ENCODE peak calls at places on chromosomes 5 and 9, in nine cellular contexts. One of them, this sample, is unnamed.

GRCh38 chr9:93187047-93187446 is 3.1 kb downstream of the WNK2 start:
- DNase-seq in body of pancreas: no peak
- DNase-seq in A549: no peak
- DNase-seq in K562: no peak
- DNase-seq in tibial nerve: no peak
- DNase-seq in upper lobe of left lung: no peak
- DNase-seq in vagina: no peak
- DNase-seq in HCT116: no peak
- DNase-seq in IMR-90: no peak
- DNase-seq in this sample: no peak

GRCh38 chr5:148972958-148973357 is 89.9 kb downstream of the SH3TC2 start:
- DNase-seq in body of pancreas: no peak
- DNase-seq in A549: peak; percentile 68
- DNase-seq in K562: no peak
- DNase-seq in tibial nerve: peak; percentile 44
- DNase-seq in upper lobe of left lung: peak; percentile 58
- DNase-seq in vagina: no peak
- DNase-seq in HCT116: peak; percentile 49
- DNase-seq in IMR-90: peak; percentile 89
- DNase-seq in this sample: no peak

GRCh38 chr9:107621436-107621835 is 131.9 kb upstream of the KLF4 start:
- DNase-seq in body of pancreas: no peak
- DNase-seq in A549: no peak
- DNase-seq in K562: no peak
- DNase-seq in tibial nerve: no peak
- DNase-seq in upper lobe of left lung: no peak
- DNase-seq in vagina: no peak
- DNase-seq in HCT116: no peak
- DNase-seq in IMR-90: no peak
- DNase-seq in this sample: no peak

GRCh38 chr5:91128604-91129003 is 254.5 kb downstream of the ARRDC3 start:
- DNase-seq in body of pancreas: no peak
- DNase-seq in A549: no peak
- DNase-seq in K562: no peak
- DNase-seq in tibial nerve: no peak
- DNase-seq in upper lobe of left lung: no peak
- DNase-seq in vagina: no peak
- DNase-seq in HCT116: no peak
- DNase-seq in IMR-90: peak; percentile 25
- DNase-seq in this sample: no peak

GRCh38 chr9:107975426-107976010 is 485.9 kb upstream of the KLF4 start:
- DNase-seq in body of pancreas: no peak
- DNase-seq in A549: no peak
- DNase-seq in K562: no peak
- DNase-seq in tibial nerve: no peak
- DNase-seq in upper lobe of left lung: no peak
- DNase-seq in vagina: no peak
- DNase-seq in HCT116: no peak
- DNase-seq in IMR-90: no peak
- DNase-seq in this sample: no peak

GRCh38 chr5:154593091-154593490 is 115.1 kb upstream of the HAND1 start:
- DNase-seq in body of pancreas: no peak
- DNase-seq in A549: no peak
- DNase-seq in K562: no peak
- DNase-seq in tibial nerve: no peak
- DNase-seq in upper lobe of left lung: no peak
- DNase-seq in vagina: no peak
- DNase-seq in HCT116: no peak
- DNase-seq in IMR-90: peak; percentile 56
- DNase-seq in this sample: no peak

GRCh38 chr5:92380069-92380770 is 997.1 kb upstream of the ARRDC3 start:
- DNase-seq in body of pancreas: no peak
- DNase-seq in A549: no peak
- DNase-seq in K562: no peak
- DNase-seq in tibial nerve: no peak
- DNase-seq in upper lobe of left lung: no peak
- DNase-seq in vagina: no peak
- DNase-seq in HCT116: no peak
- DNase-seq in IMR-90: peak; percentile 11
- DNase-seq in this sample: no peak

GRCh38 chr9:23342296-23342695 is 483.7 kb downstream of the ELAVL2 start:
- DNase-seq in body of pancreas: no peak
- DNase-seq in A549: no peak
- DNase-seq in K562: no peak
- DNase-seq in tibial nerve: no peak
- DNase-seq in upper lobe of left lung: no peak
- DNase-seq in vagina: no peak
- DNase-seq in HCT116: no peak
- DNase-seq in IMR-90: no peak
- DNase-seq in this sample: no peak

GRCh38 chr9:23825143-23825531 is 903 bp downstream of the ELAVL2 start:
- DNase-seq in body of pancreas: no peak
- DNase-seq in A549: no peak
- DNase-seq in K562: no peak
- DNase-seq in tibial nerve: no peak
- DNase-seq in upper lobe of left lung: no peak
- DNase-seq in vagina: no peak
- DNase-seq in HCT116: no peak
- DNase-seq in IMR-90: no peak
- DNase-seq in this sample: no peak

GRCh38 chr5:10676946-10677345 is 84.1 kb downstream of the DAP start:
- DNase-seq in body of pancreas: no peak
- DNase-seq in A549: no peak
- DNase-seq in K562: no peak
- DNase-seq in tibial nerve: no peak
- DNase-seq in upper lobe of left lung: no peak
- DNase-seq in vagina: no peak
- DNase-seq in HCT116: no peak
- DNase-seq in IMR-90: no peak
- DNase-seq in this sample: no peak

GRCh38 chr5:140109818-140110733 is 3.8 kb upstream of the PURA start:
- DNase-seq in body of pancreas: no peak
- DNase-seq in A549: no peak
- DNase-seq in K562: no peak
- DNase-seq in tibial nerve: no peak
- DNase-seq in upper lobe of left lung: no peak
- DNase-seq in vagina: no peak
- DNase-seq in HCT116: no peak
- DNase-seq in IMR-90: no peak
- DNase-seq in this sample: no peak

GRCh38 chr9:89743216-89743575 is 138.4 kb downstream of the GADD45G start:
- DNase-seq in body of pancreas: no peak
- DNase-seq in A549: no peak
- DNase-seq in K562: no peak
- DNase-seq in tibial nerve: no peak
- DNase-seq in upper lobe of left lung: no peak
- DNase-seq in vagina: no peak
- DNase-seq in HCT116: no peak
- DNase-seq in IMR-90: no peak
- DNase-seq in this sample: no peak

GRCh38 chr9:21017092-21017491 is 14.3 kb downstream of the HACD4 start:
- DNase-seq in body of pancreas: no peak
- DNase-seq in A549: peak; percentile 35
- DNase-seq in K562: no peak
- DNase-seq in tibial nerve: no peak
- DNase-seq in upper lobe of left lung: no peak
- DNase-seq in vagina: no peak
- DNase-seq in HCT116: no peak
- DNase-seq in IMR-90: peak; percentile 94
- DNase-seq in this sample: no peak

DNA sequence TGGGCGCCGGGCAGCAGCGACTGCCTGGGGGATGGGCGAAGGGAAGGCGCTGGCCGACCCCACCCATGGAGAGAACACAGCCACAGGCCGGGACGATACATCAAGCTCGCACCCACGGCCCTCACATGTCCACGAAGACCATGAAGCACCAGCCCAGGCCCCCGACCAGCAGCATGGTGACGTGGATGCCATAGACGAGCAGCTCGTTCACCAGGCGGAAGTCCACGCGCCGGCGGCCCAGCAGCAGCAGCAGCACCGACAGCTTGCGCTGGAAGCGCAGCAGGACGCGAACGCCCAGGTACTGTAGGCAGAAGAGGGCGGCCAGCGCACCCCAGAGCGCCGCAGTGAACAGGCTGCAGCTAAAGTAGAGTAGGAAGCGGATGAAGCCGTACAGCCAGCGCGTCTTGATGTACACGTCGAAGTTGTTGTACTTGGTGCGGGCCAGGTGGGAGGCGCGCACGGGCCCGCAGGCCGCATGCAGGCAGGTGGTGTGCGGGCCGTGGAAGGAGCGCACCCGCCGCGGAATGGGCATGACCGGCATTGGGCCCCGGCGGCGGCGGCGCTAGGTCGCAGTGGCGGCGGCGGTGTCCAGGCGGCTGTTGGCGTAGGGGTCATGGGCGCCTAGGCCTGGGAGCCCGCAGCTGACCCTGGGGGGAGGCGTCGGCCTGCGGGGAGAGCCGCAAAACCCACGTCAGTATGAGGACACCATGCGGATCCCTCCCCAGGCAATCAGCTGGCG is 2.1 kb downstream of the TMEM250 start:
- DNase-seq in body of pancreas: no peak
- DNase-seq in A549: no peak
- DNase-seq in K562: no peak
- DNase-seq in tibial nerve: no peak
- DNase-seq in upper lobe of left lung: no peak
- DNase-seq in vagina: no peak
- DNase-seq in HCT116: no peak
- DNase-seq in IMR-90: no peak
- DNase-seq in this sample: no peak
- H3K4me3 ChIP-seq in body of pancreas: no peak overlapping the region
- H3K4me3 ChIP-seq in A549: no peak overlapping the region
- H3K4me3 ChIP-seq in K562: no peak overlapping the region
- H3K4me3 ChIP-seq in tibial nerve: no peak overlapping the region
- H3K4me3 ChIP-seq in upper lobe of left lung: no peak overlapping the region
- H3K4me3 ChIP-seq in vagina: no peak overlapping the region
- H3K4me3 ChIP-seq in HCT116: no peak overlapping the region
- H3K4me3 ChIP-seq in IMR-90: no peak overlapping the region
- H3K4me3 ChIP-seq in this sample: no peak overlapping the region

GRCh38 chr5:132820162-132820754 is 7.2 kb downstream of the SOWAHA start:
- DNase-seq in body of pancreas: peak; percentile 95
- DNase-seq in A549: peak; percentile 90
- DNase-seq in K562: peak; percentile 86
- DNase-seq in tibial nerve: peak; percentile 98
- DNase-seq in upper lobe of left lung: peak; percentile 93
- DNase-seq in vagina: no peak
- DNase-seq in HCT116: peak; percentile 81
- DNase-seq in IMR-90: peak; percentile 90
- DNase-seq in this sample: peak; percentile 35
- TF ChIP-seq POLR2A in body of pancreas: no peak
- TF ChIP-seq POLR2A in A549: no peak
- TF ChIP-seq POLR2A in K562: no peak
- TF ChIP-seq POLR2A in tibial nerve: no peak
- TF ChIP-seq POLR2A in upper lobe of left lung: no peak
- TF ChIP-seq POLR2A in vagina: no peak
- TF ChIP-seq POLR2A in HCT116: no peak
- TF ChIP-seq POLR2A in IMR-90: no peak
- TF ChIP-seq POLR2A in this sample: no peak

DNA sequence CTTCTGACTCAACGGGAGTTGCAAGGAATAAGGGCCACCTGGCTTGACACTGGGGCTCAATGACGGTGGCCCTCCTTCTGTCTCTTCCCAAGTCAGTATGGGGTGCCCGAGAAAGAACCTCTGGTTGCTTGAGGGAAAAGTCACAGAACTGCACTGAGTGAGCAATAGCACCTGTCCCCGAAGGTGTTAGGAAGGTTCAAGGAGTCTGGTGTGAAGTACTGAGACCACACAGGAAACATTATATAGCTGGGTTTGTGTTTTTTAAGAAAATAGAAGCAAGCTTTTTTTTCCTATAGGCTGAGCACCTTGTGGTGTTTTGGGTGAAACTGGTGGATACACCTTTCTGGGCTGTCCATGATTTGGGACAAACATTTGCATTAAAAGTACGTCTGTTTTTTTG is 62.9 kb downstream of the SPIN1 start:
- DNase-seq in body of pancreas: no peak
- DNase-seq in A549: no peak
- DNase-seq in K562: no peak
- DNase-seq in tibial nerve: no peak
- DNase-seq in upper lobe of left lung: no peak
- DNase-seq in vagina: no peak
- DNase-seq in HCT116: no peak
- DNase-seq in IMR-90: no peak
- DNase-seq in this sample: no peak
- H3K27ac ChIP-seq in body of pancreas: no peak overlapping the region
- H3K27ac ChIP-seq in A549: no peak overlapping the region
- H3K27ac ChIP-seq in K562: no peak overlapping the region
- H3K27ac ChIP-seq in tibial nerve: no peak overlapping the region
- H3K27ac ChIP-seq in upper lobe of left lung: no peak overlapping the region
- H3K27ac ChIP-seq in vagina: no peak overlapping the region
- H3K27ac ChIP-seq in HCT116: no peak overlapping the region
- H3K27ac ChIP-seq in IMR-90: no peak overlapping the region
- H3K27ac ChIP-seq in this sample: no peak overlapping the region

DNA sequence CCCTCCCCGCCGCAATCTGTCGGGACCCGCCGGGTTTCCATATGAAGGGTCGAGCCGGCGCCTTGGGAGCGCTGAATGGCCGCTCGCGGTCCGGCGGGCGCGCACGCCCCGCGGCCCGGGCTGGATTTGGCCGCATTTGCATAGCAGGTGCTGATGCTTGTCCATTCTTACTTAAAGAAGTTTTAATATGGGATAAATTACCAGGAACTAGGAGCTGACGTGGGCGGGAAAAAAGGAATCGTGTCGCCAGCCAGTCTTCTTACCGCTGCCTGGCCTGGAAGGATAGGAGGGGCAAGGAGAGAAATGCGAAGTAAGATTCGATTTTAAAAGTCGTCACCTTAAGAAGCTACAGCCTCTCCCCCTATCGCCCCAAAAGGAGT is 8.9 kb upstream of the NEUROG1 start:
- DNase-seq in body of pancreas: no peak
- DNase-seq in A549: no peak
- DNase-seq in K562: no peak
- DNase-seq in tibial nerve: no peak
- DNase-seq in upper lobe of left lung: no peak
- DNase-seq in vagina: no peak
- DNase-seq in HCT116: no peak
- DNase-seq in IMR-90: no peak
- DNase-seq in this sample: no peak
- H3K4me3 ChIP-seq in body of pancreas: no peak overlapping the region
- H3K4me3 ChIP-seq in A549: no peak overlapping the region
- H3K4me3 ChIP-seq in K562: no peak overlapping the region
- H3K4me3 ChIP-seq in tibial nerve: peak overlapping the region; percentile 42
- H3K4me3 ChIP-seq in upper lobe of left lung: peak overlapping the region; percentile 46
- H3K4me3 ChIP-seq in vagina: peak overlapping the region; percentile 32
- H3K4me3 ChIP-seq in HCT116: no peak overlapping the region
- H3K4me3 ChIP-seq in IMR-90: no peak overlapping the region
- H3K4me3 ChIP-seq in this sample: peak overlapping the region; percentile 49

DNA sequence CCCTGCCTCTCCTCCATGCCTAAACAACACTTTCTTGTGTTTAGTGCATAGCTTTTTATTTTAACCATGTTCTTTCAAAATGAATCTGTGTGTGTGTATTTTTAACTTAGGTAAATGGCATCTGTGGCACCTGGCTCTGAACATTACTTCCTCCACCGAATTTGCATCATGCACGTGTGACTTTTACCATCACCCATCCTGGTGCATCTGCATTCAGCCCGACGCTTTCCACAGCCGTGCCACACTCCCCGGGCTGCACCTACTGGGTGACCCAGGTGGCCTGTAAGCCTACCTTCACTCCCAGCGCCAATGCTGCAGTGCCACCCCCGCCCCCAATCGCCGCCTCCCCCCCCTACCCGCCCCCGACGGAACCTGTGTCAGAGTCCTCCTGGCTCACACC is 12.7 kb upstream of the FCN1 start:
- DNase-seq in body of pancreas: no peak
- DNase-seq in A549: no peak
- DNase-seq in K562: no peak
- DNase-seq in tibial nerve: no peak
- DNase-seq in upper lobe of left lung: no peak
- DNase-seq in vagina: no peak
- DNase-seq in HCT116: no peak
- DNase-seq in IMR-90: no peak
- DNase-seq in this sample: no peak
- TF ChIP-seq POLR2A in body of pancreas: no peak
- TF ChIP-seq POLR2A in A549: no peak
- TF ChIP-seq POLR2A in K562: no peak
- TF ChIP-seq POLR2A in tibial nerve: no peak
- TF ChIP-seq POLR2A in upper lobe of left lung: no peak
- TF ChIP-seq POLR2A in vagina: no peak
- TF ChIP-seq POLR2A in HCT116: no peak
- TF ChIP-seq POLR2A in IMR-90: no peak
- TF ChIP-seq POLR2A in this sample: no peak